ENCODE peak calls at places on chromosome 12, in six cellular contexts. X, O, J, M, R and D are unnamed samples.

GRCh38 chr12:32666018-32666417 is 13.1 kb upstream of the DNM1L start:
- DNase-seq in X (no peak), O (no peak), J (no peak), M (peak; percentile 25), R (no peak), D (no peak)

GRCh38 chr12:77189463-77189862 is 124.1 kb upstream of the E2F7 start:
- DNase-seq in X (no peak), O (no peak), J (no peak), M (no peak), R (peak; percentile 68), D (peak; percentile 80)

GRCh38 chr12:109461049-109461845 is 15.9 kb downstream of the KCTD10 start:
- DNase-seq in X (no peak), O (no peak), J (peak; percentile 51), M (no peak), R (peak; percentile 93), D (peak; percentile 62)

GRCh38 chr12:16726879-16727278 is 120.9 kb upstream of the LMO3 start:
- DNase-seq in X (no peak), O (no peak), J (no peak), M (no peak), R (no peak), D (peak; percentile 16)

GRCh38 chr12:3313066-3313465 is 177.9 kb upstream of the PRMT8 start:
- DNase-seq in X (no peak), O (no peak), J (no peak), M (peak; percentile 61), R (peak; percentile 45), D (peak; percentile 88)

GRCh38 chr12:52082026-52082667 is 2.6 kb downstream of the SMIM41 start:
- DNase-seq in X (no peak), O (peak; percentile 41), J (no peak), M (no peak), R (peak; percentile 69), D (peak; percentile 61)

GRCh38 chr12:110585231-110585799 is 2.2 kb upstream of the PPTC7 start:
- DNase-seq in X (no peak), O (no peak), J (peak; percentile 26), M (peak; percentile 91), R (peak; percentile 34), D (peak; percentile 32)

GRCh38 chr12:30754750-30755394 is at the start of gene CAPRIN2:
- DNase-seq in X (peak; percentile 94), O (peak; percentile 99), J (peak; percentile 98), M (peak; percentile 95), R (peak; percentile 95), D (peak; percentile 93)

GRCh38 chr12:3168775-3169221 is 91.6 kb downstream of the TSPAN9 start:
- DNase-seq in X (no peak), O (no peak), J (peak; percentile 76), M (peak; percentile 88), R (peak; percentile 98), D (peak; percentile 99)

GRCh38 chr12:106248177-106248848 is 493 bp upstream of the CKAP4 start:
- DNase-seq in X (peak; percentile 47), O (peak; percentile 61), J (peak; percentile 64), M (peak; percentile 75), R (peak; percentile 90), D (peak; percentile 81)

GRCh38 chr12:109910969-109911348 is 10.9 kb downstream of the TCHP start:
- DNase-seq in X (no peak), O (peak; percentile 96), J (peak; percentile 90), M (peak; percentile 4), R (peak; percentile 28), D (peak; percentile 20)

GRCh38 chr12:6632026-6632978 is 3.5 kb downstream of the LPAR5 start:
- DNase-seq in X (no peak), O (no peak), J (no peak), M (no peak), R (no peak), D (no peak)

GRCh38 chr12:68454855-68455254 is 122.7 kb upstream of the MDM1 start:
- DNase-seq in X (no peak), O (no peak), J (no peak), M (no peak), R (no peak), D (no peak)

GRCh38 chr12:94980577-94980976 is 22.9 kb downstream of the NDUFA12 start:
- DNase-seq in X (no peak), O (no peak), J (no peak), M (peak; percentile 37), R (peak; percentile 48), D (peak; percentile 42)

GRCh38 chr12:67377541-67377940 is 108.4 kb downstream of the CAND1 start:
- DNase-seq in X (no peak), O (no peak), J (no peak), M (peak; percentile 65), R (no peak), D (no peak)

GRCh38 chr12:124509676-124510300 is 57.6 kb downstream of the NCOR2 start:
- DNase-seq in X (no peak), O (peak; percentile 57), J (peak; percentile 68), M (no peak), R (peak; percentile 89), D (peak; percentile 70)

GRCh38 chr12:3453947-3454675 is 36.9 kb upstream of the PRMT8 start:
- DNase-seq in X (no peak), O (peak; percentile 60), J (no peak), M (no peak), R (no peak), D (peak; percentile 46)

GRCh38 chr12:51389302-51389999 is 1.8 kb downstream of the GALNT6 start:
- DNase-seq in X (no peak), O (no peak), J (no peak), M (peak; percentile 70), R (peak; percentile 64), D (peak; percentile 93)

GRCh38 chr12:111826316-111826715 is 15.7 kb upstream of the MAPKAPK5 start:
- DNase-seq in X (no peak), O (no peak), J (no peak), M (no peak), R (no peak), D (no peak)

GRCh38 chr12:85057370-85057963 is 21.3 kb downstream of the LRRIQ1 start:
- DNase-seq in X (peak; percentile 62), O (peak; percentile 51), J (peak; percentile 62), M (peak; percentile 76), R (peak; percentile 64), D (peak; percentile 41)

GRCh38 chr12:62627181-62627580 is 160.6 kb downstream of the MON2 start:
- DNase-seq in X (no peak), O (no peak), J (no peak), M (no peak), R (no peak), D (no peak)

GRCh38 chr12:130083002-130083401 is 79.3 kb upstream of the FZD10 start:
- DNase-seq in X (no peak), O (no peak), J (no peak), M (no peak), R (no peak), D (no peak)

DNA sequence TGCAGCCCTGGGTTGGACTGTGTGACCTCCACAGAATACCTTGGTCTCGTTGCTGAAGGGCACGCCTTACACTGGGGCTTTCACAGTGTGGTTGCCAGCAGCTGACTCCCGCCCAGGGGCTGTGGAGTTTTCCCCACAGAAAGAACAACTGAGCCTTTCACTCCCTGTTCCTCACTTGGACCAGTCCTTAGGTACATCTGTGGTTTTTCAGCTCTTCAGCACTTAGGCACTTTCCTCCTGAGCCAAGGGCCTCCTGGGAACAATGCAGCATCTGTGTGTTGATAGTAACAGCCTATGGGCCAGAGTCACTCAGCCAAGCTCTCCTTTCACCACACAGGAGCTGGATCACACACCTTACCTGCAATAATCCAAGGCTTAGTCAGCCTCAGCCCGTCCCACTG is 25.0 kb downstream of the ERP27 start:
- DNase-seq in X (no peak), O (no peak), J (no peak), M (no peak), R (no peak), D (no peak)
- H3K9ac ChIP-seq in X (no peak overlapping the region), O (no peak overlapping the region), J (no peak overlapping the region), M (no peak overlapping the region), R (no peak overlapping the region), D (no peak overlapping the region)

GRCh38 chr12:4994622-4995021 is 49.1 kb upstream of the KCNA5 start:
- DNase-seq in X (no peak), O (no peak), J (no peak), M (no peak), R (no peak), D (no peak)
- H2AK5ac ChIP-seq in X (no peak overlapping the region), O (no peak overlapping the region), J (no peak overlapping the region), M (no peak overlapping the region), R (no peak overlapping the region), D (no peak overlapping the region)

DNA sequence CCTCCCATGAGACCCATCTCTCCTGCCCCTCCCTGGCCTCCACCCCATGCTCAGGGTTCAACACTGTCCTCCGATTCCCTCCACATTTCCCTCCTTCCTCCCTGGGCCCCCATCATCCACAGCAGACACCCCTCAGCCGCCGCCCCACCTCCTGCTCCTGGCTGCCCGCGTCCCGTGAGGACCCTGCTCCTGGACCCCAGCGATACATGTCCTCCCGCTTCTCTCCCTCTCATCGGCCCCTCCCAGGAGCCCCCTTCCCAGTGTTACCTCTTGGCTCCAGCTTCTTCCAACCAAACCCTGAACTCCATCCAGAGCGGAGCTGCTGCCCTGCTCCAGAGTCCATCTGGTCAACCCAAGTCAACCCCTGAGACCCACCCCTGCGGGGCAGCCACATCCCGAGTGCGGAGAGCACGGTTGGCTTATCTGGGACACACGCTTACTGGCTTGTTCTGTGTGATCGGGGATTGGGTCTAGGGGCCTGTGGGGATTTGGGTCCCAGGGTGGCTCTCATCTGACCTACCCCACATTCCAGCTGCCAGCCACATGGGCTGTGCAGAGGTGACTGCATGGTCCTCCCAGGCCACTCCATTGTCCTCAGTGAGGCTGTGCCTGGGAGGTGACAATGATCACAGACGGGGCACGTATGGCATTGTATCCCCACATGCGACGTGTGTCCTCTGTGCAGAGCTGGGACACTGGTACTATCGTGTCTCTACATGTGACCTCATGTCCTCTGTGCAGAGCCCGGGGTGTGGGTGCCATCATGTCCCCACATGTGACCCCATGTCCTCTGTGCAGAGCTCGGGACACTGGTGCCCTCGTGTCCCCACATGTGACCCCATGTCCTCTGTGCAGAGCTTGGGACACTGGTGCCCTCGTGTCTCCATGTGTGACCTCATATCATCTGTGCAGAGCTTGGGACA is 333.6 kb downstream of the ADGRD1 start:
- DNase-seq in X (no peak), O (no peak), J (no peak), M (no peak), R (no peak), D (no peak)
- H3K9ac ChIP-seq in X (no peak overlapping the region), O (no peak overlapping the region), J (no peak overlapping the region), M (no peak overlapping the region), R (no peak overlapping the region), D (no peak overlapping the region)

GRCh38 chr12:9907769-9908168 is 24.4 kb downstream of the CLEC2A start:
- DNase-seq in X (no peak), O (no peak), J (no peak), M (no peak), R (no peak), D (no peak)

GRCh38 chr12:9910716-9911421 is 21.3 kb downstream of the CLEC2A start:
- DNase-seq in X (no peak), O (peak; percentile 87), J (peak; percentile 32), M (no peak), R (peak; percentile 19), D (no peak)

GRCh38 chr12:9909724-9910123 is 22.4 kb downstream of the CLEC2A start:
- DNase-seq in X (no peak), O (no peak), J (no peak), M (no peak), R (no peak), D (no peak)

GRCh38 chr12:9908350-9908749 is 23.8 kb downstream of the CLEC2A start:
- DNase-seq in X (no peak), O (no peak), J (no peak), M (no peak), R (no peak), D (no peak)

DNA sequence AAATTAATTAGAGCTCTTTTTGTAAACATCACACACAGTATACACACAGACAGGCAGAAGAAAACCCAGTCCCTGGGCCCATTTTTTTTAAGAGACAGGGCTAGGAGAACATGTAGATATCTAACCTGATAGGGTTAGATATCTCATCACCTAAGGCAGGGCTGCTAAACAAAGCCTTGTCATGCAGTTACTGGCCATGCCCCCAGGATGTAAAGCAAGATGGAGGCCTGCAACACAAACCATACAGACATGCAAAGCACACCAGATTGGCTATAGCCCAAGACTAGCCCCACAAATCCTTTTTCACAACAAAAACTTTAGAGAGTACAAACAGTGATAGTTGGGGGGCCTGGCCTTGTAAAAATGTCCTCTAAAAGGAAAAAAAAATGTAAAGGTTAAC is 20.5 kb downstream of the CLEC2A start:
- DNase-seq in X (no peak), O (no peak), J (no peak), M (no peak), R (no peak), D (no peak)
- H2AK5ac ChIP-seq in X (no peak overlapping the region), O (no peak overlapping the region), J (no peak overlapping the region), M (no peak overlapping the region), R (no peak overlapping the region), D (no peak overlapping the region)